ENCODE peak calls at places on chromosomes 16 and 17, in five cellular contexts. One of them, this sample, is unnamed.

GRCh38 chr17:34153988-34154387 is 101.1 kb upstream of the CCL2 start:
- DNase-seq in GM23338: no peak
- DNase-seq in adrenal gland: no peak
- DNase-seq in heart left ventricle: no peak
- DNase-seq in mucosa of descending colon: no peak
- DNase-seq in this sample: no peak

GRCh38 chr17:41594363-41594915 is 7.7 kb upstream of the KRT14 start:
- DNase-seq in adrenal gland: no peak
- DNase-seq in GM23338: no peak
- DNase-seq in mucosa of descending colon: no peak
- DNase-seq in heart left ventricle: no peak
- DNase-seq in this sample: no peak

GRCh38 chr17:72361892-72362291 is 241.1 kb downstream of the SOX9 start:
- DNase-seq in adrenal gland: no peak
- DNase-seq in GM23338: no peak
- DNase-seq in heart left ventricle: no peak
- DNase-seq in mucosa of descending colon: no peak
- DNase-seq in this sample: no peak

GRCh38 chr17:21193031-21193430 is 20.9 kb downstream of the TMEM11 start:
- DNase-seq in adrenal gland: no peak
- DNase-seq in GM23338: no peak
- DNase-seq in mucosa of descending colon: no peak
- DNase-seq in heart left ventricle: no peak
- DNase-seq in this sample: no peak

GRCh38 chr16:89383095-89384003 is 107.0 kb downstream of the ANKRD11 start:
- DNase-seq in mucosa of descending colon: peak; percentile 74
- DNase-seq in heart left ventricle: peak; percentile 59
- DNase-seq in adrenal gland: peak; percentile 68
- DNase-seq in GM23338: peak; percentile 79
- DNase-seq in this sample: peak; percentile 35

GRCh38 chr16:72620348-72620747 is 427.6 kb downstream of the ZFHX3 start:
- DNase-seq in heart left ventricle: no peak
- DNase-seq in adrenal gland: no peak
- DNase-seq in mucosa of descending colon: no peak
- DNase-seq in GM23338: no peak
- DNase-seq in this sample: no peak

GRCh38 chr16:15650698-15651161 is 685 bp downstream of the NDE1 start:
- DNase-seq in heart left ventricle: peak; percentile 36
- DNase-seq in GM23338: peak; percentile 75
- DNase-seq in mucosa of descending colon: peak; percentile 62
- DNase-seq in adrenal gland: peak; percentile 34
- DNase-seq in this sample: peak; percentile 32

GRCh38 chr17:72405662-72406230 is 284.9 kb downstream of the SOX9 start:
- DNase-seq in heart left ventricle: no peak
- DNase-seq in adrenal gland: no peak
- DNase-seq in mucosa of descending colon: no peak
- DNase-seq in GM23338: no peak
- DNase-seq in this sample: no peak

GRCh38 chr17:2181206-2181983 is 122.2 kb downstream of the SMG6 start:
- DNase-seq in GM23338: peak; percentile 25
- DNase-seq in mucosa of descending colon: peak; percentile 71
- DNase-seq in heart left ventricle: peak; percentile 81
- DNase-seq in adrenal gland: peak; percentile 58
- DNase-seq in this sample: peak; percentile 97

GRCh38 chr17:30091166-30091670 is 25.4 kb upstream of the NSRP1 start:
- DNase-seq in adrenal gland: no peak
- DNase-seq in GM23338: no peak
- DNase-seq in heart left ventricle: no peak
- DNase-seq in mucosa of descending colon: no peak
- DNase-seq in this sample: peak; percentile 56

GRCh38 chr17:47872651-47873161 is 21.7 kb upstream of the SP6 start:
- DNase-seq in GM23338: peak; percentile 76
- DNase-seq in mucosa of descending colon: no peak
- DNase-seq in heart left ventricle: no peak
- DNase-seq in adrenal gland: no peak
- DNase-seq in this sample: peak; percentile 37

GRCh38 chr17:47873200-47874090 is 22.5 kb upstream of the SP6 start:
- DNase-seq in adrenal gland: no peak
- DNase-seq in heart left ventricle: no peak
- DNase-seq in GM23338: peak; percentile 34
- DNase-seq in mucosa of descending colon: no peak
- DNase-seq in this sample: no peak

GRCh38 chr17:47875586-47875985 is 20.4 kb upstream of the SP2 start:
- DNase-seq in mucosa of descending colon: no peak
- DNase-seq in GM23338: no peak
- DNase-seq in adrenal gland: no peak
- DNase-seq in heart left ventricle: no peak
- DNase-seq in this sample: no peak

GRCh38 chr17:47877368-47878034 is 18.5 kb upstream of the SP2 start:
- DNase-seq in mucosa of descending colon: no peak
- DNase-seq in adrenal gland: no peak
- DNase-seq in heart left ventricle: no peak
- DNase-seq in GM23338: no peak
- DNase-seq in this sample: no peak

DNA sequence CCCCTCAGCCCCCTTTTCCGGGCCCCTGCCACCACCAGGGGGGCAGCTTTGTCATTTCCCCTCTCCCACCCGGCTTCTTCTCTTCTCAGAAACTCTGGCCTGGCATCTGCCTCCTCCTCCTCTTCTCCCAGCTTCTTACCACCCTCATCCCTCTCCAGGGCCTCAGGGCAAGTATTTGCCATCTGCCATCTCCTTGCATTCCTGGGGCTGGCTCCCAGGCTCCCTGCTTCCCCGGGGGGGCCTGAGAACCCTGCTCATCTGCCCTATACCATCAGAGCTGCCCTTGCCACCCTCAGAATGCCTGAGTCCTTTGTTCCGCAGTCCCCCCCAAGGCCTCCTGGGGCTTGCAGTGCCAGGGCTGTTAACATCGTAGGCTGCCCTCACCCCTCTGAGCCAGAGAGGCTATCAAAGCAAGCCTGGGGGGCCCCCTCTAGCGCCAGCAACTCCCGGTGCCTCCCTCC is 21.0 kb upstream of the SP2 start:
- DNase-seq in mucosa of descending colon: no peak
- DNase-seq in GM23338: no peak
- DNase-seq in heart left ventricle: no peak
- DNase-seq in adrenal gland: no peak
- DNase-seq in this sample: no peak
- H3K4me3 ChIP-seq in mucosa of descending colon: no peak overlapping the region
- H3K4me3 ChIP-seq in GM23338: no peak overlapping the region
- H3K4me3 ChIP-seq in heart left ventricle: no peak overlapping the region
- H3K4me3 ChIP-seq in adrenal gland: no peak overlapping the region
- H3K4me3 ChIP-seq in this sample: no peak overlapping the region

GRCh38 chr17:82927311-82927660 is 87.5 kb upstream of the ZNF750 start:
- DNase-seq in heart left ventricle: no peak
- DNase-seq in GM23338: no peak
- DNase-seq in mucosa of descending colon: peak; percentile 11
- DNase-seq in adrenal gland: no peak
- DNase-seq in this sample: no peak
- H3K4me3 ChIP-seq in heart left ventricle: no peak overlapping the region
- H3K4me3 ChIP-seq in GM23338: no peak overlapping the region
- H3K4me3 ChIP-seq in mucosa of descending colon: no peak overlapping the region
- H3K4me3 ChIP-seq in adrenal gland: no peak overlapping the region
- H3K4me3 ChIP-seq in this sample: no peak overlapping the region

DNA sequence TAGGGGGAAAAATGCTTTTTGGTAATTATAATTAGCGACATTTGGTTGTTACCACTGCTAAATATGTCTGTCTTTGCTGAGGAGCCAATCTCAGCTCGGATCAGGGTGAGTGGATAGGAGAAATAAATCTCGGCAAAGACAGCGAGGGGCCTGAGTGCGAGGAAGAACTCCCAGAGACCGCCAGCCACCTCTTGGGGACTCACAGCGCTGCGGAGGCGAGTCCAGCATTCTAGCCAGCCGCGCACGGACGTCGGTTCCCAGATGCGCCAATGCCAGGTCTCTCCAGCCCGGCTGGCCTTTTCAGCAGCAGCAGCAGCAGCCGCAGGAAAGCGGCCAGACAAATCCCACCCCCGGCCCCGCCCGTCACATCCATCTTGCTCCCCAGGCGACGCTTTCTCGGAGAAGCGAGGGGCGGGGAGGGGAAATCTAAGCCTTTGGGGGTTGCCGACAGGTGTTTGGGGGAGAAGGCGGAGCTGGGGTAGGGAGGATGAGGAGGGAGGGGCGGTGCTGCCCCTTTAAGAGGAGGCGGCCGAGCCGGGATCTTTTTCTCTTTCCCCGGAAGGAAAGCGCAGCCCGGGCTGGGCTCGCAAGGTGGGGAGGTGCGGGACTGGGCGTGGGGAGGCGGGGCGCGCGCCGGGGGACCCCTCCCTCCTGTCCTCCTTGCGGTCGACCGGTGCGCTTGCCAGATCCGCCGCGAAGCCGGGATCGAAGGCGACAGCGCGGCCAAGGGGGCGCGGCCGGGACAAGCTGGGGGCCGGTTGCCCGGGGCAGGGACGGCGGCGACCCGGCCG is at the start of gene ITGA3:
- DNase-seq in GM23338: peak; percentile 95
- DNase-seq in mucosa of descending colon: peak; percentile 90
- DNase-seq in adrenal gland: peak; percentile 86
- DNase-seq in heart left ventricle: peak; percentile 80
- DNase-seq in this sample: peak; percentile 76
- H3K4me3 ChIP-seq in GM23338: peak within 1 kb of the TSS; percentile 58
- H3K4me3 ChIP-seq in mucosa of descending colon: peak within 1 kb of the TSS; percentile 67
- H3K4me3 ChIP-seq in adrenal gland: peak within 1 kb of the TSS; percentile 74
- H3K4me3 ChIP-seq in heart left ventricle: peak within 1 kb of the TSS; percentile 80
- H3K4me3 ChIP-seq in this sample: peak within 1 kb of the TSS; percentile 81

GRCh38 chr16:57732683-57733082 is 2.9 kb upstream of the KATNB1 start:
- DNase-seq in heart left ventricle: no peak
- DNase-seq in adrenal gland: no peak
- DNase-seq in mucosa of descending colon: no peak
- DNase-seq in GM23338: no peak
- DNase-seq in this sample: no peak
- H3K4me3 ChIP-seq in heart left ventricle: no peak overlapping the region
- H3K4me3 ChIP-seq in adrenal gland: no peak overlapping the region
- H3K4me3 ChIP-seq in mucosa of descending colon: no peak overlapping the region
- H3K4me3 ChIP-seq in GM23338: no peak overlapping the region
- H3K4me3 ChIP-seq in this sample: no peak overlapping the region

GRCh38 chr17:40363480-40363838 is 1.1 kb downstream of the GJD3 start:
- DNase-seq in heart left ventricle: peak; percentile 57
- DNase-seq in adrenal gland: no peak
- DNase-seq in GM23338: no peak
- DNase-seq in mucosa of descending colon: peak; percentile 62
- DNase-seq in this sample: no peak
- H3K4me3 ChIP-seq in heart left ventricle: peak overlapping the region; percentile 65
- H3K4me3 ChIP-seq in adrenal gland: peak overlapping the region; percentile 57
- H3K4me3 ChIP-seq in GM23338: peak overlapping the region; percentile 59
- H3K4me3 ChIP-seq in mucosa of descending colon: peak overlapping the region; percentile 17
- H3K4me3 ChIP-seq in this sample: peak overlapping the region; percentile 64

DNA sequence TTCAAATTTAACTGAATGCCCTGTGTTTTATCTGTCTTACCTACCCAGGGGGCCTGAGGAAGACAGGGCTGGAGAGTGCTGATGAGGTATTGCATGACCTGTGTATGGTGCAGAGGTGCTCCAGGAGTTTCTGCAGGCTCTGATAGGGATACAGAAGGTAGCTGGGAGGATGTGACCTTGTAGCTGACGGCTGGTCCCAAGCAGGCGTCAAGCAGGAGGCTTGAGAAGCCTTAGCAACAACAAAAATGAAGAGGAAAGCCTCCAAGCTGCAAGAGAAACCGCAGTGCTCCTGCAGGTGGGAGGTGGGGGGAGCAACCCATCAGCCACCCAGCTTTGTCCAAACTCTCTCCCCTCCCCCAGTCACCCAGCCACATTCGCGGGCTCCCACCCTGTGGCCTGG is 40.4 kb downstream of the LAT start:
- DNase-seq in heart left ventricle: no peak
- DNase-seq in adrenal gland: no peak
- DNase-seq in GM23338: no peak
- DNase-seq in mucosa of descending colon: no peak
- DNase-seq in this sample: no peak
- H3K4me3 ChIP-seq in heart left ventricle: no peak overlapping the region
- H3K4me3 ChIP-seq in adrenal gland: no peak overlapping the region
- H3K4me3 ChIP-seq in GM23338: no peak overlapping the region
- H3K4me3 ChIP-seq in mucosa of descending colon: no peak overlapping the region
- H3K4me3 ChIP-seq in this sample: no peak overlapping the region

GRCh38 chr17:51256101-51256500 is 3.7 kb downstream of the MBTD1 start:
- DNase-seq in mucosa of descending colon: no peak
- DNase-seq in GM23338: no peak
- DNase-seq in heart left ventricle: no peak
- DNase-seq in adrenal gland: no peak
- DNase-seq in this sample: no peak
- H3K4me3 ChIP-seq in mucosa of descending colon: no peak overlapping the region
- H3K4me3 ChIP-seq in GM23338: no peak overlapping the region
- H3K4me3 ChIP-seq in heart left ventricle: no peak overlapping the region
- H3K4me3 ChIP-seq in adrenal gland: no peak overlapping the region
- H3K4me3 ChIP-seq in this sample: no peak overlapping the region

DNA sequence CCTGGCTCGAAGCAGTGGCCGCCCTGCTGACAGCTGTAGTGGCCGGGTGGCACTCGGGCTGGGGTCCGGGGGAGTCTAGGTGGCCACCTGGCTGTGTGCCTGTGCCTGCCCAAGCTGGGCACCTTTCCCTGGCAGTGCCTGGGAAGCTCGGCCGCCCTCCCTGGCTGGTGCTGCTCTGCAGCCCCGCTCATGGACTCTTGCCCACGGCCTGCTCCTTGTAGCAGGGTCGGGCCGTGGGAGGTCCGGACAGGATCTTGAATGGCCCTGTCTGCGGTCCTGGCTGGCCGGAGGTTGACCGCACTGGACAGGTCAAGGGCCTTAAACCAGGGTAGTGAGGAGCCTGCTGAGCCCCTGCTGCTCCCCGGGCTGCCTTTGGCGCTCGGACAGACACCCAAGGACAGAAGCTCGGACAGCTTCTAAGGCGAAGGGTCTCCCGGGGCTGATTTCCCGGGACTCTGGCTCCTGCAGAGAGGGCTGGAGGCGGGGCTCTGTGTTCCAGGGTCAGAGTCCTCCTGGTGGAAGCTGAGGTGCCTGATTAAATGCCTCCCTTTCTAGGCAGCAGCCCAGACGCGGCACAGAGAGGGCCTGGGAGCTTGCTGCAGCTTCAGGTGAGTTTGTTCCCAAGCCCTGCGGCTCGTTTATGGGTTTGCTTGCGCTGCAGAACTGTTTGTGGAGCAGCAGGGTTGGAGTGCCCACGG is 6.0 kb downstream of the CAPN15 start:
- DNase-seq in heart left ventricle: no peak
- DNase-seq in adrenal gland: no peak
- DNase-seq in mucosa of descending colon: peak; percentile 82
- DNase-seq in GM23338: peak; percentile 71
- DNase-seq in this sample: no peak
- H3K4me3 ChIP-seq in heart left ventricle: no peak overlapping the region
- H3K4me3 ChIP-seq in adrenal gland: no peak overlapping the region
- H3K4me3 ChIP-seq in mucosa of descending colon: no peak overlapping the region
- H3K4me3 ChIP-seq in GM23338: no peak overlapping the region
- H3K4me3 ChIP-seq in this sample: no peak overlapping the region

This sample was measured in fibroblast of the aortic adventitia.